ENCODE peak calls at places on chromosomes 16 and 17, in four cellular contexts. R, O, S and K are unnamed samples.

GRCh38 chr17:42362245-42362961 is 25.8 kb downstream of the STAT3 start:
- DNase-seq in R (no peak), O (no peak), S (no peak), K (no peak)

GRCh38 chr16:85048921-85049562 is 21.4 kb downstream of the KIAA0513 start:
- DNase-seq in R (no peak), O (no peak), S (no peak), K (no peak)

GRCh38 chr17:50532452-50533024 is at the start of gene EPN3:
- DNase-seq in R (no peak), O (no peak), S (no peak), K (no peak)

GRCh38 chr17:2227025-2227699 is 76.4 kb downstream of the SMG6 start:
- DNase-seq in R (no peak), O (no peak), S (no peak), K (no peak)

GRCh38 chr17:73798111-73798748 is 154.0 kb upstream of the SDK2 start:
- DNase-seq in R (no peak), O (peak), S (no peak), K (no peak)

GRCh38 chr17:42679492-42680330 is 1.9 kb downstream of the CCR10 start:
- DNase-seq in R (peak), O (peak), S (peak), K (peak)

GRCh38 chr16:31149894-31150890 is at the start of gene PRSS36:
- DNase-seq in R (no peak), O (no peak), S (no peak), K (no peak)

GRCh38 chr17:33674685-33675084 is 381.6 kb upstream of the ASIC2 start:
- DNase-seq in R (peak), O (peak), S (no peak), K (peak)

GRCh38 chr16:20380782-20381181 is 23.8 kb downstream of the PDILT start:
- DNase-seq in R (no peak), O (no peak), S (no peak), K (no peak)

GRCh38 chr17:50198026-50198669 is 3.3 kb downstream of the COL1A1 start:
- DNase-seq in R (peak), O (peak), S (peak), K (peak)

GRCh38 chr17:45729284-45729907 is 54.7 kb upstream of the CRHR1 start:
- DNase-seq in R (no peak), O (no peak), S (no peak), K (no peak)

GRCh38 chr16:24538756-24539294 is 541 bp upstream of the RBBP6 start:
- DNase-seq in R (no peak), O (peak), S (peak), K (no peak)